ENCODE peak calls at places on chromosome 1, in four cellular contexts. K is NCI-H2171, A is GM06990, E is NCI-H1092. H is an unnamed sample.

GRCh38 chr1:3064901-3065300 is 4.1 kb upstream of the PRDM16 start:
- DNase-seq in K (no peak), A (no peak), E (no peak), H (no peak)

GRCh38 chr1:234676103-234676594 is 66.2 kb upstream of the IRF2BP2 start:
- DNase-seq in K (no peak), A (peak), E (peak), H (peak)

GRCh38 chr1:3314561-3315271 is 139.7 kb upstream of the ARHGEF16 start:
- DNase-seq in K (no peak), A (no peak), E (no peak), H (no peak)

GRCh38 chr1:212487286-212487685 is 54.6 kb downstream of the NENF start:
- DNase-seq in K (no peak), A (no peak), E (no peak), H (no peak)

GRCh38 chr1:163346326-163346870 is 24.6 kb downstream of the NUF2 start:
- DNase-seq in K (no peak), A (no peak), E (no peak), H (no peak)

GRCh38 chr1:30915491-30916230 is 7.1 kb upstream of the SDC3 start:
- DNase-seq in K (no peak), A (no peak), E (no peak), H (peak)

GRCh38 chr1:85569737-85570404 is 10.7 kb upstream of the CCN1 start:
- DNase-seq in K (no peak), A (no peak), E (no peak), H (no peak)

GRCh38 chr1:1969505-1969900 is 34.1 kb downstream of the CFAP74 start:
- DNase-seq in K (no peak), A (no peak), E (no peak), H (no peak)

GRCh38 chr1:32703479-32704291 is 1.1 kb upstream of the SYNC start:
- DNase-seq in K (no peak), A (no peak), E (no peak), H (peak)

GRCh38 chr1:47548188-47548587 is 110.3 kb downstream of the FOXD2 start:
- DNase-seq in K (no peak), A (no peak), E (no peak), H (no peak)

GRCh38 chr1:220990417-220991337 is 111.4 kb downstream of the HLX start:
- DNase-seq in K (no peak), A (no peak), E (no peak), H (no peak)

GRCh38 chr1:5916572-5917280 is 75.5 kb downstream of the NPHP4 start:
- DNase-seq in K (no peak), A (no peak), E (no peak), H (no peak)